ENCODE peak calls at places on chromosome 20, in four cellular contexts. T is GM12865; I is stimulated activated CD4-positive, alpha-beta T cell treated with anti-CD3 and anti-CD28 coated beads, Interleukin-15, amount 100 ng/mL, for 48 hours; A is activated naive CD8-positive, alpha-beta T cell treated with anti-CD3 and anti-CD28 coated beads, Interleukin-2, amount 50 U/mL, for 24 hours. O is an unnamed sample.
A peak's percentile ranks its signal among the peaks of the same experiment; 100 is the strongest.

GRCh38 chr20:25051386-25052155 is 6.4 kb downstream of the ACSS1 start:
- DNase-seq in T (no peak), I (no peak), A (no peak), O (peak; percentile 18)

GRCh38 chr20:63641146-63641791 is 12.0 kb downstream of the STMN3 start:
- DNase-seq in T (peak; percentile 74), I (no peak), A (peak; percentile 54), O (peak; percentile 91)

GRCh38 chr20:1391640-1392442 is 1.0 kb downstream of the FKBP1A start:
- DNase-seq in T (peak; percentile 38), I (no peak), A (peak; percentile 40), O (no peak)

GRCh38 chr20:23230766-23231385 is 119.7 kb upstream of the NXT1 start:
- DNase-seq in T (no peak), I (no peak), A (no peak), O (no peak)

GRCh38 chr20:35564905-35565304 is 23.0 kb downstream of the ERGIC3 start:
- DNase-seq in T (no peak), I (no peak), A (no peak), O (no peak)

GRCh38 chr20:45104786-45105185 is 3.9 kb upstream of the KCNS1 start:
- DNase-seq in T (no peak), I (no peak), A (no peak), O (peak; percentile 38)

GRCh38 chr20:25247100-25247665 is 702 bp upstream of the PYGB start:
- DNase-seq in T (peak; percentile 18), I (no peak), A (peak; percentile 33), O (no peak)

GRCh38 chr20:24785141-24785924 is 163.7 kb upstream of the CST7 start:
- DNase-seq in T (no peak), I (no peak), A (no peak), O (no peak)

GRCh38 chr20:9270831-9271230 is 201.9 kb downstream of the PLCB4 start:
- DNase-seq in T (no peak), I (no peak), A (no peak), O (no peak)

GRCh38 chr20:7180261-7181045 is 413.0 kb downstream of the BMP2 start:
- DNase-seq in T (no peak), I (no peak), A (no peak), O (no peak)

GRCh38 chr20:34415079-34415478 is 52.0 kb downstream of the ITCH start:
- DNase-seq in T (peak; percentile 66), I (no peak), A (no peak), O (peak; percentile 26)

GRCh38 chr20:14312001-14312400 is 25.4 kb downstream of the FLRT3 start:
- DNase-seq in T (no peak), I (no peak), A (no peak), O (no peak)

GRCh38 chr20:37989601-37990001 is 43.7 kb downstream of the TTI1 start:
- DNase-seq in T (peak; percentile 18), I (no peak), A (no peak), O (peak; percentile 83)

GRCh38 chr20:1397710-1398109 is 4.9 kb upstream of the FKBP1A start:
- DNase-seq in T (no peak), I (no peak), A (no peak), O (no peak)

GRCh38 chr20:2814587-2815051 is at the start of gene C20orf141:
- DNase-seq in T (no peak), I (no peak), A (no peak), O (no peak)

GRCh38 chr20:4384961-4385360 is 336.7 kb upstream of the PRND start:
- DNase-seq in T (no peak), I (no peak), A (no peak), O (no peak)

GRCh38 chr20:62014889-62015375 is 50.7 kb downstream of the TAF4 start:
- DNase-seq in T (no peak), I (no peak), A (no peak), O (no peak)

GRCh38 chr20:48723308-48724264 is 104.2 kb downstream of the PREX1 start:
- DNase-seq in T (no peak), I (no peak), A (no peak), O (peak; percentile 72)

GRCh38 chr20:57266251-57267157 is at the start of gene BMP7:
- DNase-seq in T (no peak), I (no peak), A (no peak), O (peak; percentile 85)

GRCh38 chr20:18585134-18585533 is 2.7 kb upstream of the DTD1 start:
- DNase-seq in T (no peak), I (no peak), A (no peak), O (no peak)

GRCh38 chr20:20343886-20344381 is 24.0 kb upstream of the INSM1 start:
- DNase-seq in T (no peak), I (no peak), A (no peak), O (no peak)

GRCh38 chr20:37868998-37869861 is 33.7 kb upstream of the VSTM2L start:
- DNase-seq in T (no peak), I (no peak), A (no peak), O (no peak)

GRCh38 chr20:32554965-32555289 is 30.2 kb downstream of the NOL4L start:
- DNase-seq in T (no peak), I (no peak), A (no peak), O (no peak)

GRCh38 chr20:13202553-13202952 is 18.5 kb upstream of the ISM1 start:
- DNase-seq in T (no peak), I (no peak), A (no peak), O (no peak)

GRCh38 chr20:34222208-34222607 is 19.0 kb upstream of the ASIP start:
- DNase-seq in T (peak; percentile 29), I (no peak), A (no peak), O (no peak)